ENCODE peak calls at places on chromosomes 4 and X, in five cellular contexts. Z is T follicular helper cell, V is NCI-H1436, Y is fibroblast of villous mesenchyme, S is cardiac muscle cell. J is an unnamed sample.

GRCh38 chrX:104854188-104854587 is 288.2 kb downstream of the IL1RAPL2 start:
- DNase-seq in S (no peak), V (no peak), Z (no peak), Y (peak; percentile 27), J (no peak)

GRCh38 chr4:58953575-58953974 is 1843.4 kb upstream of the IGFBP7 start:
- DNase-seq in S (no peak), Y (no peak), V (no peak), Z (no peak), J (no peak)

GRCh38 chr4:48065587-48066052 is 49.0 kb downstream of the NIPAL1 start:
- DNase-seq in Y (no peak), V (no peak), S (no peak), Z (no peak), J (no peak)

GRCh38 chr4:64407000-64407399 is 2.2 kb downstream of the TECRL start:
- DNase-seq in Y (no peak), Z (no peak), V (no peak), S (peak; percentile 35), J (no peak)

GRCh38 chr4:98446499-98447375 is 185.6 kb downstream of the RAP1GDS1 start:
- DNase-seq in Z (peak; percentile 20), V (no peak), S (no peak), Y (peak; percentile 81), J (peak; percentile 2)

GRCh38 chr4:2370597-2371320 is 47.7 kb downstream of the ZFYVE28 start:
- DNase-seq in Y (no peak), S (no peak), Z (no peak), V (no peak), J (no peak)

GRCh38 chr4:24557036-24558022 is 27.0 kb downstream of the DHX15 start:
- DNase-seq in S (no peak), V (no peak), Y (peak; percentile 65), Z (no peak), J (no peak)

GRCh38 chr4:42636591-42636990 is 20.3 kb downstream of the ATP8A1 start:
- DNase-seq in S (no peak), Y (no peak), V (no peak), Z (no peak), J (no peak)

GRCh38 chr4:55754754-55755350 is 64.7 kb upstream of the EXOC1L start:
- DNase-seq in S (no peak), V (no peak), Z (no peak), Y (peak; percentile 57), J (no peak)

GRCh38 chr4:186557061-186557460 is 1.7 kb upstream of the MTNR1A start:
- DNase-seq in Y (no peak), Z (no peak), V (no peak), S (no peak), J (no peak)

GRCh38 chrX:42752730-42753129 is 25.2 kb downstream of the PPP1R2C start:
- DNase-seq in S (no peak), Z (no peak), V (no peak), Y (no peak), J (no peak)

GRCh38 chr4:1166509-1167243 is 5.7 kb downstream of the SPON2 start:
- DNase-seq in V (no peak), S (no peak), Y (peak; percentile 40), Z (no peak), J (no peak)

GRCh38 chrX:38811515-38812239 is 10.4 kb downstream of the MID1IP1 start:
- DNase-seq in S (no peak), V (no peak), Z (no peak), Y (no peak), J (no peak)

GRCh38 chrX:11611161-11611560 is 54.6 kb downstream of the ARHGAP6 start:
- DNase-seq in Y (no peak), Z (no peak), S (no peak), V (no peak), J (no peak)

GRCh38 chr4:174697164-174697563 is 131.9 kb downstream of the GLRA3 start:
- DNase-seq in V (no peak), Y (peak; percentile 41), Z (no peak), S (no peak), J (no peak)

J was measured in effector CD8-positive, alpha-beta T cell.